ENCODE peak calls at places on chromosomes 11 and 22, in four cellular contexts. R, O, Q and S are unnamed samples. For H3K27me3, the result is how much of the 10 kb centered on the place peaks cover.

GRCh38 chr11:44351006-44351660 is 41.2 kb upstream of the ALX4 start:
- DNase-seq in R (no peak), O (no peak), Q (no peak), S (peak)

GRCh38 chr22:47283616-47284270 is 521.3 kb downstream of the TBC1D22A start:
- DNase-seq in R (no peak), O (no peak), Q (no peak), S (no peak)

GRCh38 chr11:68106165-68106940 is 14.8 kb downstream of the CHKA start:
- DNase-seq in R (no peak), O (peak), Q (no peak), S (no peak)

GRCh38 chr11:68159161-68159560 is 38.0 kb upstream of the CHKA start:
- DNase-seq in R (peak), O (no peak), Q (no peak), S (no peak)

GRCh38 chr22:49037701-49038245 is 789.9 kb downstream of the BRD1 start:
- DNase-seq in R (no peak), O (no peak), Q (no peak), S (no peak)

GRCh38 chr11:1917523-1918435 is 1.7 kb upstream of the TNNT3 start:
- DNase-seq in R (peak), O (no peak), Q (no peak), S (no peak)

GRCh38 chr22:33883561-33883960 is 36.7 kb downstream of the LARGE1 start:
- DNase-seq in R (no peak), O (no peak), Q (no peak), S (no peak)

GRCh38 chr11:20353829-20354434 is 9.6 kb upstream of the HTATIP2 start:
- DNase-seq in R (peak), O (no peak), Q (no peak), S (no peak)

GRCh38 chr11:1344056-1344635 is 34.7 kb upstream of the TOLLIP start:
- DNase-seq in R (no peak), O (no peak), Q (no peak), S (no peak)

GRCh38 chr11:47506363-47506762 is 46.6 kb downstream of the CELF1 start:
- DNase-seq in R (no peak), O (no peak), Q (no peak), S (no peak)

GRCh38 chr11:131609317-131609716 is 238.9 kb downstream of the NTM start:
- DNase-seq in R (no peak), O (no peak), Q (no peak), S (no peak)

GRCh38 chr22:48868554-48868953 is 959.1 kb downstream of the BRD1 start:
- DNase-seq in R (no peak), O (no peak), Q (no peak), S (no peak)

GRCh38 chr22:46377566-46378498 is 42.3 kb downstream of the TRMU start:
- DNase-seq in R (peak), O (peak), Q (no peak), S (peak)

GRCh38 chr11:102287963-102288744 is 29.1 kb upstream of the BIRC3 start:
- DNase-seq in R (peak), O (no peak), Q (peak), S (peak)

GRCh38 chr11:63405114-63405513 is 35.5 kb downstream of the SLC22A9 start:
- DNase-seq in R (no peak), O (no peak), Q (no peak), S (no peak)

GRCh38 chr11:84021291-84021690 is 735.1 kb upstream of the CCDC90B start:
- DNase-seq in R (no peak), O (no peak), Q (no peak), S (no peak)

DNA sequence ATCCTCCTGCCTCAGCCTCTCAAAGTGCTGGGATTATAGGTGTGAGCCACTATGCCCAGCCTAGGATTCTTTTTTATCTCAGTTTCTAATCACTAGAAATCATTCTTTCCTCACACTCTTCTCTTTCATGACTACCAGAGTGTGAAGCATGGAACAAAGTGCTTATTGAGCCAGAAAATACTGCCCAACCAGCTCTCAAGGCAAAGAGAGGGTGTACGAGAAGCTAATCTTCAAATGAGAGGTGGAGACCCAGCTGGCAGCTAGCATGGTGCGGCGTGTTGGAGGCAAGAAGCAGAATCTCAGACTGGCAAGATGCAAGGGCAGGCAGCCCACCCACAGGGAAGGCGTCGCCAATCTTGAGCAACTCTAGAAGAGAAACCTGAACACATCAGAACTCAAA is 41.1 kb upstream of the ME3 start:
- DNase-seq in R (peak), O (no peak), Q (no peak), S (no peak)
- H3K4me3 ChIP-seq in R (no peak), O (no peak), Q (no peak), S (no peak)

GRCh38 chr11:62064221-62064620 is 59.6 kb upstream of the INCENP start:
- DNase-seq in R (no peak), O (no peak), Q (no peak), S (no peak)

GRCh38 chr11:62062223-62062861 is 61.5 kb upstream of the INCENP start:
- DNase-seq in R (no peak), O (no peak), Q (no peak), S (no peak)

GRCh38 chr11:62057069-62057468 is 66.7 kb upstream of the INCENP start:
- DNase-seq in R (no peak), O (no peak), Q (no peak), S (no peak)

GRCh38 chr11:62055970-62056369 is 67.8 kb upstream of the INCENP start:
- DNase-seq in R (no peak), O (no peak), Q (no peak), S (no peak)

DNA sequence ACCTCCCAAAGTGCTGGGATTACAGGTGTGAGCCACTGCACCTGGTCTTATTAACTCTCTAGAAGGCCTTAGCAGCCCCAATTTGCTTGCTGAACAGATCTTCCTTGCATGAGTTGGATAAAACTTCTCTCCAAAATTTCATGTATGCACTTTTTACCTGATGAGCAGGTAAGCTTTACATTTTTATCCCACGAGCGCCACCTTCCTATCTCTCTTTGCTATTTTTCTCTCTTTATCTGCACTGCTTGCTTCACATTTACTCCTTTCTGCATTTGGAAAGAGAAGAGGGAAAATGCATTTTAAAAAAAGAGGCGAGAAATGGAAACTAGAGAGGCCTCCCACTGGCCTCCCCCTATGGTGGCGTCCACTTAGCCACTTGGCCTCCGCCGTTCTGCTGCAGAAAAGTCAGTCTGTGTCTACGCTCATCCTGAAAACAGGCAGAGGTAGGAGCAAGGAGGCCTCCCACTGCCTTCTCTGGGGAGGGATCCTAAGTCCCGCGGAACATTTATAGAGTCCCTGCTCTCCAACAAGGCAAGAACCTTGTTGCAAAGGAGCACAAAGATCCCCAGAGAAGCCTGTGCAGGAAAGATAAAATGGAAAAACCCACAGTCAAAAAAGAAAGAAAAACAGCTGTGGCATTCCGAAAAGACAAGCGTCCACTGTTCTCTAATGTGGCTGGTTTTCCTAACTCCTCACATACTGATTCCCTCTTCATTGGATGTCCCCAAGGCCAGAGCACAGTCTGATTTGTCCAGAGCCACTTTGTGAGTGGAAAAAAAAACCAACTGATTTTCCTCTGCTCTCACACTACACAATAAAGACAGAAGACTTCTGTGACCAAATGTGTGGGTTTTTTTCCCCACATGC is 62.2 kb upstream of the INCENP start:
- DNase-seq in R (no peak), O (no peak), Q (peak), S (no peak)
- TF ChIP-seq CTCF in R (peak), O (no peak), Q (peak), S (peak)

DNA sequence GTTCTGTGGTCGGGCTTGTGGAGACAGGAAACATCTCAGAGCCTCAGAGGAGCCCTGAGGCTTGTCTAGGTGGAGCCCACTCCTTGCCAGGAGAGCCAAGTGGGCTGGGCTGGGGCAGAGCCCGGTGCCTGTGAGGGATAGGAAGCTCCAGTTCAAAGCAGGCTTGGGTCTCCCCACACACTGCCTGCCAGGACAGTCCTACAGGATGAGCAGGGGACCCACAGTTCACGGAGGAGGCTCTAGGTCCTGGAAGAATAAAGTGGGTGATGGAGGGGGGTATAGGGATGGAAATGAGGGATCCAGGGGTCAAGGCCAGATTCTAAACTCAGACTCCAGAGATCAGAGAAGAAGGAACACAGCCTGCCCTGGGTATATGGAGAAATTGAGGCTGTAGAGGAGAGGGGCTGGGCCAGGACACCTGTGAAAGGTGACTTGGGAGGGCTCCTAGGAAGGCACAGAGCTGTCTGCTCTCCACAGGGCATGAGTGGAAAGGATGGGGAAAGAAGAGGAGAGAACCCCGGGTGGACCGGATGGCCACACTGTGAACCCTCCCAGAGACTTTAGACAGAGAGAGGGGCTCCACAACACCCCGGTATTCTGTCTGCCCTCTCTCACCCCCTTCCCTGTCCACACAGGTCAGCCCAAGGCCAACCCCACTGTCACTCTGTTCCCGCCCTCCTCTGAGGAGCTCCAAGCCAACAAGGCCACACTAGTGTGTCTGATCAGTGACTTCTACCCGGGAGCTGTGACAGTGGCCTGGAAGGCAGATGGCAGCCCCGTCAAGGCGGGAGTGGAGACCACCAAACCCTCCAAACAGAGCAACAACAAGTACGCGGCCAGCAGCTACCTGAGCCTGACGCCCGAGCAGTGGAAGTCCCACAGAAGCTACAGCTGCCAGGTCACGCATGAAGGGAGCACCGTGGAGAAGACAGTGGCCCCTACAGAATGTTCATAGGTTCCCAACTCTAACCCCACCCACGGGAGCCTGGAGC is 7.4 kb downstream of the IGLL5 start:
- DNase-seq in R (no peak), O (no peak), Q (no peak), S (no peak)
- H3K27me3 ChIP-seq in R (half or more), O (under half), Q (under half), S (under half)

GRCh38 chr11:75595511-75595910 is 33.5 kb downstream of the SERPINH1 start:
- DNase-seq in R (no peak), O (no peak), Q (no peak), S (no peak)

GRCh38 chr11:75592699-75593098 is 30.6 kb downstream of the SERPINH1 start:
- DNase-seq in R (no peak), O (no peak), Q (no peak), S (no peak)

GRCh38 chr11:75591966-75592365 is 29.9 kb downstream of the SERPINH1 start:
- DNase-seq in R (no peak), O (no peak), Q (no peak), S (no peak)

GRCh38 chr11:75591371-75591770 is 29.3 kb downstream of the SERPINH1 start:
- DNase-seq in R (no peak), O (no peak), Q (no peak), S (no peak)

DNA sequence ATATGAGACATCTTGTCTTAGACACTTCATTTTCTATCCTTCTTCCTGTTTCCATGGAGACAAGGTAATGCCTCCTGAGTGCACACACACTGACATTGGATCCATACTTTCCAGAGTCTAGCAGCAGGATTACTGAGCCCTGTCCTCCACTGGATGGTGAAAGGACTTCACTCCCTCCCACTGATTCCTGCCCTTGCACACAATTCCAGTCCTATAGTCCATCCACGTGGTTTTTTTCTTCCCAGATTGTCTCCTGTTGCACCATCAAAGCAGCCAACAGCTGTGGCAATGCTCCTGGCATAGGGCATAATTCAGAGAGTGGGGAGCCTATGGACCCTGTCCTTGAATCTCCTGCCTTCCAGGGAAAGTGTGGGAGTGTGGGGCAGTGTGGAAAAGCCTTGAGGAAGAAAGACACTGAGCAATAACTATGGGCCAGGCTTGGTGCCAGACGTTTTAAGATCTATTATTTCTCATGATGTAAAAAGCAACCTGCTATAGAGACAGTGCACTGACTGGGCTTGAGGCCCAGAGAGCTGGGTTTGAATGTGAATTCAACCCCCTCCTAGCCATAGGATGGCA is 31.4 kb downstream of the SERPINH1 start:
- DNase-seq in R (no peak), O (no peak), Q (no peak), S (no peak)
- H3K4me3 ChIP-seq in R (no peak), O (no peak), Q (no peak), S (no peak)